ENCODE peak calls at places on chromosomes 12 and 14, in five cellular contexts. H, M, J, L and Q are unnamed samples.

GRCh38 chr12:131452444-131452860 is 258.4 kb upstream of the SFSWAP start:
- DNase-seq in H (peak; percentile 31), M (no peak), J (peak; percentile 14), L (no peak), Q (no peak)

GRCh38 chr12:88185988-88186387 is 43.9 kb downstream of the TMTC3 start:
- DNase-seq in H (no peak), M (no peak), J (peak; percentile 35), L (peak; percentile 46), Q (no peak)

GRCh38 chr12:66449531-66449930 is 147.2 kb downstream of the HELB start:
- DNase-seq in H (no peak), M (no peak), J (no peak), L (no peak), Q (no peak)

GRCh38 chr12:90428474-90428873 is 526.5 kb downstream of the CCER1 start:
- DNase-seq in H (no peak), M (no peak), J (no peak), L (no peak), Q (no peak)

GRCh38 chr12:89960607-89961394 is 252.2 kb upstream of the ATP2B1 start:
- DNase-seq in H (no peak), M (no peak), J (no peak), L (peak; percentile 43), Q (no peak)

GRCh38 chr12:32139064-32139421 is 32.4 kb downstream of the BICD1 start:
- DNase-seq in H (peak; percentile 73), M (no peak), J (no peak), L (peak; percentile 66), Q (no peak)

GRCh38 chr14:91202234-91202974 is 42.1 kb downstream of the GPR68 start:
- DNase-seq in H (peak; percentile 68), M (peak; percentile 73), J (no peak), L (peak; percentile 81), Q (no peak)

GRCh38 chr14:96091149-96091693 is 52.1 kb downstream of the C14orf132 start:
- DNase-seq in H (no peak), M (peak; percentile 62), J (no peak), L (no peak), Q (no peak)

GRCh38 chr14:90759370-90760054 is 56.7 kb downstream of the TTC7B start:
- DNase-seq in H (peak; percentile 68), M (no peak), J (no peak), L (no peak), Q (no peak)

GRCh38 chr12:49236423-49236822 is 28.5 kb upstream of the TUBA1C start:
- DNase-seq in H (peak; percentile 26), M (no peak), J (no peak), L (no peak), Q (no peak)
- H3K9me3 ChIP-seq in H (no peaks in the 10 kb centered on the region), M (no peaks in the 10 kb centered on the region), J (no peaks in the 10 kb centered on the region), L (no peaks in the 10 kb centered on the region), Q (no peaks in the 10 kb centered on the region)

DNA sequence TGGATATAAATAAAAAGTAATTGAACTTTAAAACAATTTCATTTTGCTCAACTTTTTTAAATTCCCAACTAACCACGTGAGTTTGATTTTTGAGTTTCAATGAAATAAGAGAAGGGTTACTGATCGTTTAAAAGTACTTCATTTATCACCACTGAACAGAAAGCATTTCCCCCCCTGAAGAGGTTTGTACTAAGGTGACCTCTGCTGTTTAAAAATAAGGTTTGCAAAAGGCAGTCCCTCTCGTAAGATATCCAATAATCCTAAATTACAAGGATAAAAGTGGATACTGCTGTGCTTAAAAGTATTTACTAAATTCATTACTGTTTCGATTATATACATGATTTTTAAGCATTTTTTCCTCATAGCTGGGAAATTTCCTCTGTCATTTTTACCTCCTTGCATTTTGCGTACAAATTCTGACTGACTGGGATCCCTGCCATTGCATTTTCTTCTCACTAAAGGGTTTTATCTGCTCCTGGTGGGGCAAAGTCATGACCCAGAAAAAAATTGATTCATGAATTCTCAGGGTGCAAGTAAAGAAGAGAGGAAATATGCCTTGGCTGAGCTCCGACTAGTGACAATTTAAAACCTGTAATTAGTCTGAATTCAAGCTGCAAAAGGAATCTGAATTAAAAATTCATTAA is 463.8 kb downstream of the PRKD1 start:
- DNase-seq in H (no peak), M (no peak), J (no peak), L (peak; percentile 36), Q (no peak)
- H3K9me3 ChIP-seq in H (no peaks in the 10 kb centered on the region), M (no peaks in the 10 kb centered on the region), J (no peaks in the 10 kb centered on the region), L (no peaks in the 10 kb centered on the region), Q (no peaks in the 10 kb centered on the region)

DNA sequence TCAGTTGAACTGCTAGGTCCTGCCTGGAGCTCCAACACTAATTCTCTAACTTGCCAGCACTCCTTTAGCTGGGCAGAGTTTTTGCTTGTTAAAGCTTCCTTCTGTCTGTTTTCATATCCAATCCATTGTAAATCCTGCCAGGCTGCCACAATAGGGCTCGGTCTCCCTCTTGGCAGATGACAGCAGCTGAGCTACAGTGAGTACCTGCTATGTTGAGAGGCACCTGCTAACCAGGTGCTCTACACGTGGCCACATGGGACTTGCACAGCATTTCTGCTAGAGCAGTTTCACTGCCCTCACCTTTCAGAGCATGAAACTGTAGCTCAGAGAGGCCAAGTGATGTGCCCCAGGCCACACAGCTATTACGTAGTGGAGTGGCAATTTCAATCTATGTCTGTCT is 106.6 kb upstream of the NOS1 start:
- DNase-seq in H (no peak), M (no peak), J (no peak), L (no peak), Q (no peak)
- H3K9me3 ChIP-seq in H (peaks cover 8% of the 10 kb centered on the region), M (no peaks in the 10 kb centered on the region), J (no peaks in the 10 kb centered on the region), L (no peaks in the 10 kb centered on the region), Q (peaks cover 4% of the 10 kb centered on the region)

GRCh38 chr12:133081408-133081806 is 684 bp downstream of the ZNF140 start:
- DNase-seq in H (no peak), M (no peak), J (no peak), L (no peak), Q (no peak)

GRCh38 chr12:133080051-133080618 is 588 bp upstream of the ZNF140 start:
- DNase-seq in H (peak; percentile 99), M (peak; percentile 99), J (peak; percentile 96), L (peak; percentile 100), Q (peak; percentile 90)

GRCh38 chr12:133083345-133083744 is 2.6 kb downstream of the ZNF140 start:
- DNase-seq in H (no peak), M (no peak), J (no peak), L (no peak), Q (no peak)

DNA sequence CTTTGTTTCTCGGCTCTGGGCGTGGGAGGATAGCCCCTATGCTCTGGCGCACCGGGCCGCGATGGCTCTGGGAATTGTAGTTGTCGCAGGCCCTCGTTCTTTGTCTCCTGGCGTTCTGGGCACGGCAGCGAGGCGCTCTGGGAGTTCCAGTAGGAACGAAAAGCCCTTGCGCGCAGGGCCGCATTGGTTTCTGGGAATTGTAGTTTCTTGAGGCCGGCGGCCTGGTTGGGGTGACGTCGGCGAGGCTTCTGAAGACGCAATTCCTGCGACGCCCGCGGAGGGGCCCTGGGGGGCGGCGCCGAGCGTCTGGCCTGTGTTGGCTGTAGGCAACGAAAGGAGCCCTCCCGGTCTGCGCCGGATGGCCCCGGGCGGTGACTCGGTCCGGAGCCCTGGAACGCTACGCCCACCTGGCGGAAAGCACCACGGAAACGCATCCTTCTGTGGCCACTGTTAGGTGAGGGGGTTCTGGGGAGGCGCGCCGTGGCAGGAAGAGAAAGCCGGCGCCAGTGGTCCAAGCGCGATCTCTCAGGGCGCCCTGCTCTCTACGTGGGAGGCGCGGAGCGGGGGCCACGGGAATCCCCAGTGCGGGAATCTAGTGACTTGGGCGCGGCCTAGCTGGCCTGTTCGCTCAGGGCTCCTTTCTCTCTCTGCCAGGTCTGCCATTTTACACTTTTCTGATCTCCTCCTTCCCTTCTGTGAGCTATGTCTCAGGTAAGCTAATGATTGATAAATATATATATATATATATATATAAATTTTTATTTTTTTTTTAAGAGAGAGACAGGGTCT is at the start of gene ZNF140:
- DNase-seq in H (peak; percentile 98), M (peak; percentile 98), J (peak; percentile 97), L (peak; percentile 99), Q (peak; percentile 89)
- H3K9me3 ChIP-seq in H (peaks cover 82% of the 10 kb centered on the region), M (peaks cover 81% of the 10 kb centered on the region), J (peaks cover 42% of the 10 kb centered on the region), L (no peaks in the 10 kb centered on the region), Q (peaks cover 31% of the 10 kb centered on the region)

DNA sequence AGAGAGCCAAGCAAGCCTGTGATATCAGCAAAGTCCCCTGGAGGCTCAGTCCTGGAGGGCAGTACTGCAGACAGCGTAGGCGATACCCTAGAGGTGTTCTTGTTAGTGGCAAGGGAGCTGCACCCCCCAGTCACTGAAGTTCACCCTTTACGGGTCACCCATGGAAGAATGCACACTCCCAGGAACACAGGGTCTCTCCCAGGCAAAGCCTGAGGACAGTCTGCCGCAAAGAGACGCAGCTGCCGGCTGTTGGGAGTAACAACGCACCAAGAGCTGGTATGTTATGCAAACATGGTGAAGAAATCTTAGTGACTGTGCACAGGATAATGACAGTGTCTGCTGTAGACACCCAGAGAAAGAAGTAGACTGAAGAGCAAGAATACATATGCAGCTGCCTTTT is 43.5 kb upstream of the NOS1 start:
- DNase-seq in H (no peak), M (no peak), J (no peak), L (no peak), Q (no peak)
- H3K9me3 ChIP-seq in H (no peaks in the 10 kb centered on the region), M (peaks cover 10% of the 10 kb centered on the region), J (no peaks in the 10 kb centered on the region), L (no peaks in the 10 kb centered on the region), Q (no peaks in the 10 kb centered on the region)